ENCODE peak calls at places on chromosomes 4 and X, in ten cellular contexts. One of them, this sample, is unnamed.

GRCh38 chrX:103818844-103819243 is 13.2 kb downstream of the RAB9B start:
- DNase-seq in CD4-positive, alpha-beta T cell: no peak
- DNase-seq in CD4-positive, CD25-positive, alpha-beta regulatory T cell: no peak
- DNase-seq in sciatic nerve: no peak
- DNase-seq in tibial artery: no peak
- DNase-seq in smooth muscle cell of the brain vasculature: no peak
- DNase-seq in AG08395: no peak
- DNase-seq in Karpas-422: no peak
- DNase-seq in stimulated activated CD4-positive, alpha-beta T cell treated with anti-CD3 and anti-CD28 coated beads, Interleukin-12 subunit alpha, Interleukin-12 subunit beta, amount 100 ng/mL, for 24 hours: no peak
- DNase-seq in cardiac muscle cell: peak
- DNase-seq in this sample: no peak

GRCh38 chr4:38601244-38601915 is 62.6 kb upstream of the KLF3 start:
- DNase-seq in smooth muscle cell of the brain vasculature: no peak
- DNase-seq in tibial artery: peak
- DNase-seq in stimulated activated CD4-positive, alpha-beta T cell treated with anti-CD3 and anti-CD28 coated beads, Interleukin-12 subunit alpha, Interleukin-12 subunit beta, amount 100 ng/mL, for 24 hours: no peak
- DNase-seq in cardiac muscle cell: peak
- DNase-seq in CD4-positive, alpha-beta T cell: no peak
- DNase-seq in sciatic nerve: no peak
- DNase-seq in Karpas-422: no peak
- DNase-seq in CD4-positive, CD25-positive, alpha-beta regulatory T cell: no peak
- DNase-seq in AG08395: no peak
- DNase-seq in this sample: peak

GRCh38 chr4:83875437-83875836 is 339.5 kb downstream of the GPAT3 start:
- DNase-seq in cardiac muscle cell: no peak
- DNase-seq in tibial artery: no peak
- DNase-seq in CD4-positive, alpha-beta T cell: no peak
- DNase-seq in sciatic nerve: no peak
- DNase-seq in stimulated activated CD4-positive, alpha-beta T cell treated with anti-CD3 and anti-CD28 coated beads, Interleukin-12 subunit alpha, Interleukin-12 subunit beta, amount 100 ng/mL, for 24 hours: no peak
- DNase-seq in CD4-positive, CD25-positive, alpha-beta regulatory T cell: no peak
- DNase-seq in Karpas-422: no peak
- DNase-seq in smooth muscle cell of the brain vasculature: no peak
- DNase-seq in AG08395: no peak
- DNase-seq in this sample: no peak

GRCh38 chr4:24471623-24472510 is 112.5 kb downstream of the DHX15 start:
- DNase-seq in AG08395: no peak
- DNase-seq in stimulated activated CD4-positive, alpha-beta T cell treated with anti-CD3 and anti-CD28 coated beads, Interleukin-12 subunit alpha, Interleukin-12 subunit beta, amount 100 ng/mL, for 24 hours: no peak
- DNase-seq in sciatic nerve: peak
- DNase-seq in tibial artery: no peak
- DNase-seq in CD4-positive, CD25-positive, alpha-beta regulatory T cell: no peak
- DNase-seq in cardiac muscle cell: peak
- DNase-seq in CD4-positive, alpha-beta T cell: no peak
- DNase-seq in Karpas-422: no peak
- DNase-seq in smooth muscle cell of the brain vasculature: no peak
- DNase-seq in this sample: no peak

GRCh38 chr4:153713840-153714239 is 29.8 kb downstream of the TLR2 start:
- DNase-seq in smooth muscle cell of the brain vasculature: no peak
- DNase-seq in tibial artery: no peak
- DNase-seq in cardiac muscle cell: peak
- DNase-seq in CD4-positive, alpha-beta T cell: no peak
- DNase-seq in AG08395: peak
- DNase-seq in Karpas-422: no peak
- DNase-seq in CD4-positive, CD25-positive, alpha-beta regulatory T cell: no peak
- DNase-seq in stimulated activated CD4-positive, alpha-beta T cell treated with anti-CD3 and anti-CD28 coated beads, Interleukin-12 subunit alpha, Interleukin-12 subunit beta, amount 100 ng/mL, for 24 hours: no peak
- DNase-seq in sciatic nerve: no peak
- DNase-seq in this sample: no peak

GRCh38 chr4:55078987-55079386 is 46.4 kb downstream of the KDR start:
- DNase-seq in smooth muscle cell of the brain vasculature: peak
- DNase-seq in Karpas-422: no peak
- DNase-seq in CD4-positive, alpha-beta T cell: no peak
- DNase-seq in AG08395: peak
- DNase-seq in sciatic nerve: peak
- DNase-seq in tibial artery: peak
- DNase-seq in cardiac muscle cell: peak
- DNase-seq in stimulated activated CD4-positive, alpha-beta T cell treated with anti-CD3 and anti-CD28 coated beads, Interleukin-12 subunit alpha, Interleukin-12 subunit beta, amount 100 ng/mL, for 24 hours: no peak
- DNase-seq in CD4-positive, CD25-positive, alpha-beta regulatory T cell: no peak
- DNase-seq in this sample: no peak

GRCh38 chrX:101749436-101749835 is 89.8 kb upstream of the ARMCX2 start:
- DNase-seq in AG08395: no peak
- DNase-seq in sciatic nerve: no peak
- DNase-seq in stimulated activated CD4-positive, alpha-beta T cell treated with anti-CD3 and anti-CD28 coated beads, Interleukin-12 subunit alpha, Interleukin-12 subunit beta, amount 100 ng/mL, for 24 hours: no peak
- DNase-seq in smooth muscle cell of the brain vasculature: no peak
- DNase-seq in CD4-positive, CD25-positive, alpha-beta regulatory T cell: no peak
- DNase-seq in tibial artery: no peak
- DNase-seq in Karpas-422: no peak
- DNase-seq in cardiac muscle cell: peak
- DNase-seq in CD4-positive, alpha-beta T cell: no peak
- DNase-seq in this sample: no peak

GRCh38 chrX:116290359-116290758 is 119.8 kb downstream of the AGTR2 start:
- DNase-seq in CD4-positive, alpha-beta T cell: no peak
- DNase-seq in cardiac muscle cell: no peak
- DNase-seq in Karpas-422: no peak
- DNase-seq in tibial artery: no peak
- DNase-seq in CD4-positive, CD25-positive, alpha-beta regulatory T cell: no peak
- DNase-seq in stimulated activated CD4-positive, alpha-beta T cell treated with anti-CD3 and anti-CD28 coated beads, Interleukin-12 subunit alpha, Interleukin-12 subunit beta, amount 100 ng/mL, for 24 hours: no peak
- DNase-seq in sciatic nerve: no peak
- DNase-seq in smooth muscle cell of the brain vasculature: no peak
- DNase-seq in AG08395: no peak
- DNase-seq in this sample: no peak

GRCh38 chr4:189858445-189858844 is 82.2 kb upstream of the FRG1 start:
- DNase-seq in tibial artery: no peak
- DNase-seq in Karpas-422: no peak
- DNase-seq in CD4-positive, CD25-positive, alpha-beta regulatory T cell: no peak
- DNase-seq in cardiac muscle cell: no peak
- DNase-seq in sciatic nerve: no peak
- DNase-seq in smooth muscle cell of the brain vasculature: no peak
- DNase-seq in stimulated activated CD4-positive, alpha-beta T cell treated with anti-CD3 and anti-CD28 coated beads, Interleukin-12 subunit alpha, Interleukin-12 subunit beta, amount 100 ng/mL, for 24 hours: no peak
- DNase-seq in AG08395: no peak
- DNase-seq in CD4-positive, alpha-beta T cell: no peak
- DNase-seq in this sample: no peak

GRCh38 chrX:103212749-103213457 is 2.0 kb upstream of the BEX4 start:
- DNase-seq in CD4-positive, CD25-positive, alpha-beta regulatory T cell: no peak
- DNase-seq in tibial artery: no peak
- DNase-seq in smooth muscle cell of the brain vasculature: no peak
- DNase-seq in Karpas-422: no peak
- DNase-seq in AG08395: no peak
- DNase-seq in CD4-positive, alpha-beta T cell: no peak
- DNase-seq in cardiac muscle cell: no peak
- DNase-seq in stimulated activated CD4-positive, alpha-beta T cell treated with anti-CD3 and anti-CD28 coated beads, Interleukin-12 subunit alpha, Interleukin-12 subunit beta, amount 100 ng/mL, for 24 hours: no peak
- DNase-seq in sciatic nerve: no peak
- DNase-seq in this sample: no peak